ENCODE peak calls at places on chromosome 14, in eight cellular contexts. L, R, S, I, O, D, J and H are unnamed samples. For H3K36me3, the result is how much of the 10 kb centered on the place peaks cover.

GRCh38 chr14:69299286-69300035 is 39.5 kb downstream of the GALNT16 start:
- DNase-seq in D (no peak), I (no peak), L (no peak), J (no peak), R (no peak), O (no peak), S (no peak), H (no peak)

GRCh38 chr14:54133896-54134295 is 177.3 kb upstream of the BMP4 start:
- DNase-seq in R (no peak), D (no peak), I (no peak), J (no peak), O (no peak), S (no peak), L (peak), H (peak)

GRCh38 chr14:21104448-21105060 is 3.7 kb downstream of the TMEM253 start:
- DNase-seq in I (peak), J (peak), L (peak), D (peak), O (peak), R (peak), S (peak), H (peak)

GRCh38 chr14:58245562-58245961 is 919 bp downstream of the PSMA3 start:
- DNase-seq in S (no peak), O (no peak), L (no peak), D (no peak), I (no peak), J (no peak), R (no peak), H (peak)

GRCh38 chr14:33477752-33478151 is 473.1 kb downstream of the EGLN3 start:
- DNase-seq in D (no peak), O (no peak), J (no peak), R (no peak), S (no peak), L (no peak), I (no peak), H (no peak)

GRCh38 chr14:50560929-50561280 is 960 bp downstream of the ATL1 start:
- DNase-seq in I (peak), L (peak), R (peak), S (peak), O (peak), J (peak), D (peak), H (peak)

GRCh38 chr14:64363265-64363840 is 24.8 kb upstream of the MTHFD1 start:
- DNase-seq in I (no peak), L (peak), J (no peak), D (no peak), S (no peak), O (peak), R (no peak), H (peak)

GRCh38 chr14:55274144-55274543 is 2.9 kb downstream of the FBXO34 start:
- DNase-seq in J (no peak), I (no peak), S (no peak), R (no peak), L (no peak), O (no peak), D (no peak), H (peak)

GRCh38 chr14:91369628-91370445 is 47.8 kb downstream of the CCDC88C start:
- DNase-seq in J (no peak), O (peak), R (no peak), I (no peak), D (no peak), S (peak), L (peak), H (peak)

GRCh38 chr14:96086574-96087077 is 47.5 kb downstream of the C14orf132 start:
- DNase-seq in L (peak), O (no peak), D (no peak), I (no peak), S (no peak), J (no peak), R (no peak), H (peak)

GRCh38 chr14:81565441-81566290 is 32.0 kb upstream of the SEL1L start:
- DNase-seq in L (peak), J (no peak), S (peak), R (peak), O (peak), D (no peak), I (no peak), H (peak)

GRCh38 chr14:95255013-95255412 is 64.7 kb downstream of the CLMN start:
- DNase-seq in S (no peak), R (no peak), O (no peak), D (no peak), L (no peak), I (no peak), J (no peak), H (no peak)

GRCh38 chr14:90381999-90382451 is 14.8 kb upstream of the CALM1 start:
- DNase-seq in J (peak), L (peak), I (peak), D (peak), S (peak), O (no peak), R (peak), H (peak)

GRCh38 chr14:90758959-90759358 is 57.3 kb downstream of the TTC7B start:
- DNase-seq in D (peak), I (peak), O (peak), R (peak), L (no peak), J (peak), S (peak), H (no peak)

GRCh38 chr14:20855652-20856291 is 35.4 kb upstream of the RNASE3 start:
- DNase-seq in O (peak), R (peak), L (peak), S (peak), I (peak), D (peak), J (peak), H (peak)

GRCh38 chr14:80213602-80214001 is 2.3 kb upstream of the DIO2 start:
- DNase-seq in L (peak), O (peak), S (peak), I (peak), J (no peak), R (peak), D (peak), H (peak)

GRCh38 chr14:90532826-90533525 is 136.1 kb downstream of the CALM1 start:
- DNase-seq in I (no peak), R (no peak), O (no peak), S (no peak), D (no peak), J (no peak), L (no peak), H (no peak)

GRCh38 chr14:51609987-51610283 is 41.8 kb upstream of the FRMD6 start:
- DNase-seq in S (no peak), O (no peak), I (peak), L (no peak), J (no peak), D (no peak), R (no peak), H (no peak)

GRCh38 chr14:23071975-23072539 is 14.7 kb upstream of the CDH24 start:
- DNase-seq in S (no peak), I (no peak), J (no peak), L (peak), R (no peak), D (no peak), O (no peak), H (peak)

GRCh38 chr14:91945776-91946305 is 1.7 kb downstream of the FBLN5 start:
- DNase-seq in O (peak), S (no peak), R (no peak), D (no peak), L (no peak), J (no peak), I (no peak), H (no peak)

GRCh38 chr14:54085137-54085810 is 128.6 kb upstream of the BMP4 start:
- DNase-seq in S (no peak), O (no peak), D (no peak), L (no peak), I (no peak), R (no peak), J (no peak), H (no peak)

GRCh38 chr14:28707814-28708213 is 58.8 kb upstream of the FOXG1 start:
- DNase-seq in I (no peak), D (no peak), R (no peak), S (no peak), L (peak), J (no peak), O (no peak), H (peak)

GRCh38 chr14:20680843-20681347 is 3.5 kb upstream of the RNASE4 start:
- DNase-seq in I (peak), L (peak), D (no peak), O (no peak), R (no peak), J (no peak), S (peak), H (no peak)

GRCh38 chr14:68628605-68629310 is 164.1 kb downstream of the ZFP36L1 start:
- DNase-seq in S (peak), D (no peak), O (no peak), I (peak), R (peak), L (peak), J (no peak), H (peak)

GRCh38 chr14:102772781-102773570 is 4.3 kb upstream of the TRAF3 start:
- DNase-seq in S (no peak), L (no peak), J (no peak), I (no peak), O (no peak), D (no peak), R (no peak), H (no peak)

GRCh38 chr14:89702151-89702936 is 252.2 kb downstream of the EFCAB11 start:
- DNase-seq in S (peak), I (peak), D (peak), O (no peak), R (peak), J (peak), L (no peak), H (peak)

GRCh38 chr14:65073605-65074201 is 28.6 kb downstream of the MAX start:
- DNase-seq in R (no peak), O (no peak), I (peak), D (no peak), S (no peak), J (no peak), L (no peak), H (no peak)

GRCh38 chr14:63039800-63040380 is 5.4 kb downstream of the KCNH5 start:
- DNase-seq in D (no peak), O (peak), I (no peak), L (peak), R (no peak), J (no peak), S (no peak), H (peak)

GRCh38 chr14:61472025-61472672 is 150.8 kb downstream of the PRKCH start:
- DNase-seq in L (peak), J (peak), I (no peak), R (no peak), S (peak), O (peak), D (peak), H (peak)
- H3K4me3 ChIP-seq in L (peak), J (no peak), I (peak), R (no peak), S (no peak), O (peak), D (peak), H (no peak)

DNA sequence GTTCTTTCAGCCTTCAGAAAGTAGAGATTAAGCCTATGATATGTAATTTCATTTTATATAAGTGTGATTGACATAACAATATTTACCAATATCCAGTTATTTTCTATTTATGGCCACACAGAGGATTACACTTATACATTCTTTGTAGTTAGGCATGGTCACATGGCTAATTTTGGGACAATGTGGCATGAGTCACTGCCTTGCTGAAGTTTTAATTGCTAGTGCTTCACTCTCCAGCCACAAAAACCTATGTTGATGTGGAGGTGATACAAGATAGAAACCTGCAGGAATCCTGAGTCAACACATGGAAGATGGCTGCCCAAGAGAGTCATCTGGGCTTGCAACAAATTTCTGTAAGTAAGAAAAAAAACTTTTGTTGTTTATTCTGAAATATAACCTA is 17.0 kb downstream of the CLEC14A start:
- DNase-seq in S (no peak), D (no peak), J (no peak), L (no peak), O (peak), I (no peak), R (no peak), H (no peak)
- H3K36me3 ChIP-seq in S (under half), D (under half), J (under half), L (under half), O (under half), I (under half), R (under half), H (under half)

GRCh38 chr14:45199246-45199645 is 53.8 kb downstream of the MIS18BP1 start:
- DNase-seq in D (no peak), J (no peak), R (no peak), O (no peak), S (no peak), I (no peak), L (no peak), H (peak)

GRCh38 chr14:45198551-45198950 is 54.5 kb downstream of the MIS18BP1 start:
- DNase-seq in R (no peak), S (no peak), I (no peak), D (no peak), O (no peak), L (peak), J (no peak), H (peak)

GRCh38 chr14:45204241-45204640 is 48.8 kb downstream of the MIS18BP1 start:
- DNase-seq in O (no peak), I (no peak), D (no peak), R (no peak), L (no peak), S (no peak), J (no peak), H (no peak)

GRCh38 chr14:45201908-45202307 is 51.1 kb downstream of the MIS18BP1 start:
- DNase-seq in R (no peak), J (no peak), I (no peak), S (no peak), D (no peak), O (peak), L (peak), H (no peak)
- TF ChIP-seq CTCF in R (no peak), J (no peak), I (no peak), S (no peak), D (no peak), O (peak), L (peak), H (peak)

GRCh38 chr14:61281186-61281676 is at the start of gene TMEM30B:
- DNase-seq in O (no peak), L (peak), I (peak), S (peak), R (peak), J (no peak), D (no peak), H (peak)

GRCh38 chr14:61277784-61278183 is 3.4 kb downstream of the TMEM30B start:
- DNase-seq in O (no peak), D (no peak), L (no peak), S (no peak), I (no peak), R (no peak), J (no peak), H (no peak)

GRCh38 chr14:61280092-61280525 is 1.0 kb downstream of the TMEM30B start:
- DNase-seq in L (peak), O (no peak), R (peak), D (peak), S (no peak), I (peak), J (no peak), H (peak)

GRCh38 chr14:61280526-61281185 is 482 bp downstream of the TMEM30B start:
- DNase-seq in S (peak), L (peak), D (peak), I (peak), O (peak), R (peak), J (peak), H (peak)

GRCh38 chr14:61277232-61277631 is 3.9 kb downstream of the TMEM30B start:
- DNase-seq in J (no peak), D (no peak), L (no peak), I (no peak), O (peak), R (no peak), S (no peak), H (no peak)
- H3K4me3 ChIP-seq in J (no peak), D (no peak), L (peak), I (peak), O (no peak), R (no peak), S (no peak), H (no peak)

GRCh38 chr14:24162083-24162482 is 1.0 kb downstream of the IRF9 start:
- DNase-seq in R (no peak), J (peak), I (no peak), D (no peak), S (no peak), O (no peak), L (no peak), H (no peak)

GRCh38 chr14:24159777-24160498 is 1.1 kb upstream of the IRF9 start:
- DNase-seq in O (no peak), J (no peak), I (no peak), S (no peak), L (no peak), D (no peak), R (no peak), H (no peak)

GRCh38 chr14:24164591-24164991 is 3.5 kb downstream of the IRF9 start:
- DNase-seq in S (no peak), L (no peak), I (no peak), J (no peak), D (no peak), O (no peak), R (no peak), H (no peak)

GRCh38 chr14:24160499-24160849 is 591 bp upstream of the IRF9 start:
- DNase-seq in O (no peak), I (no peak), J (no peak), D (no peak), S (no peak), R (no peak), L (no peak), H (no peak)

GRCh38 chr14:24160850-24161804 is at the start of gene IRF9:
- DNase-seq in J (peak), R (peak), L (peak), O (peak), D (peak), I (peak), S (peak), H (peak)
- H3K36me3 ChIP-seq in J (half or more), R (half or more), L (under half), O (under half), D (half or more), I (half or more), S (under half), H (under half)

GRCh38 chr14:105168979-105169507 is 467 bp upstream of the JAG2 start:
- DNase-seq in I (no peak), J (peak), O (peak), L (no peak), S (no peak), R (no peak), D (no peak), H (peak)
- TF ChIP-seq CTCF in I (peak), J (peak), O (peak), L (peak), S (no peak), R (no peak), D (no peak), H (peak)

GRCh38 chr14:76810953-76811400 is 1.7 kb downstream of the ANGEL1 start:
- DNase-seq in D (no peak), S (peak), R (no peak), O (peak), I (peak), L (peak), J (peak), H (peak)

GRCh38 chr14:76808990-76809389 is 3.7 kb downstream of the ANGEL1 start:
- DNase-seq in I (no peak), J (no peak), D (no peak), L (no peak), S (no peak), O (no peak), R (no peak), H (no peak)

GRCh38 chr14:76811561-76811960 is 1.1 kb downstream of the ANGEL1 start:
- DNase-seq in S (no peak), R (no peak), L (no peak), J (no peak), I (no peak), O (peak), D (no peak), H (peak)

GRCh38 chr14:76812093-76812421 is 625 bp downstream of the ANGEL1 start:
- DNase-seq in L (peak), R (no peak), D (no peak), I (peak), O (no peak), J (no peak), S (no peak), H (no peak)

GRCh38 chr14:76810525-76810924 is 2.2 kb downstream of the ANGEL1 start:
- DNase-seq in I (no peak), D (no peak), J (no peak), R (no peak), O (no peak), L (no peak), S (no peak), H (no peak)
- H3K4me3 ChIP-seq in I (peak), D (peak), J (no peak), R (no peak), O (no peak), L (peak), S (no peak), H (no peak)